ENCODE peak calls at places on chromosomes 13 and 19, in five cellular contexts. One of them, this sample, is unnamed.

GRCh38 chr19:54458648-54459281 is 4.8 kb downstream of the LENG9 start:
- DNase-seq in amygdala: no peak
- DNase-seq in heart right ventricle: no peak
- DNase-seq in anterior cingulate cortex: no peak
- DNase-seq in activated T-helper 1 cell treated with Interleukin-2 at 50 U/mL for 16 hours: no peak
- DNase-seq in this sample: no peak

GRCh38 chr19:6185825-6186193 is 50.3 kb downstream of the ACSBG2 start:
- DNase-seq in amygdala: no peak
- DNase-seq in heart right ventricle: no peak
- DNase-seq in anterior cingulate cortex: no peak
- DNase-seq in activated T-helper 1 cell treated with Interleukin-2 at 50 U/mL for 16 hours: no peak
- DNase-seq in this sample: no peak

GRCh38 chr19:4980838-4981680 is 12.1 kb downstream of the KDM4B start:
- DNase-seq in amygdala: no peak
- DNase-seq in heart right ventricle: no peak
- DNase-seq in anterior cingulate cortex: no peak
- DNase-seq in activated T-helper 1 cell treated with Interleukin-2 at 50 U/mL for 16 hours: no peak
- DNase-seq in this sample: no peak

GRCh38 chr13:108214511-108215383 is 589 bp downstream of the LIG4 start:
- DNase-seq in amygdala: no peak
- DNase-seq in heart right ventricle: peak; percentile 11
- DNase-seq in anterior cingulate cortex: no peak
- DNase-seq in activated T-helper 1 cell treated with Interleukin-2 at 50 U/mL for 16 hours: no peak
- DNase-seq in this sample: no peak

GRCh38 chr19:51513968-51514367 is 12.4 kb upstream of the SIGLEC12 start:
- DNase-seq in amygdala: no peak
- DNase-seq in heart right ventricle: no peak
- DNase-seq in anterior cingulate cortex: no peak
- DNase-seq in activated T-helper 1 cell treated with Interleukin-2 at 50 U/mL for 16 hours: no peak
- DNase-seq in this sample: no peak

GRCh38 chr13:107883561-107884175 is 331.7 kb downstream of the LIG4 start:
- DNase-seq in amygdala: no peak
- DNase-seq in heart right ventricle: no peak
- DNase-seq in anterior cingulate cortex: no peak
- DNase-seq in activated T-helper 1 cell treated with Interleukin-2 at 50 U/mL for 16 hours: no peak
- DNase-seq in this sample: no peak

GRCh38 chr19:21023901-21024300 is 3.4 kb downstream of the ZNF430 start:
- DNase-seq in amygdala: no peak
- DNase-seq in heart right ventricle: no peak
- DNase-seq in anterior cingulate cortex: no peak
- DNase-seq in activated T-helper 1 cell treated with Interleukin-2 at 50 U/mL for 16 hours: no peak
- DNase-seq in this sample: no peak

GRCh38 chr13:46170687-46171086 is 11.3 kb downstream of the LCP1 start:
- DNase-seq in amygdala: no peak
- DNase-seq in heart right ventricle: no peak
- DNase-seq in anterior cingulate cortex: no peak
- DNase-seq in activated T-helper 1 cell treated with Interleukin-2 at 50 U/mL for 16 hours: no peak
- DNase-seq in this sample: no peak

GRCh38 chr19:41776700-41777099 is 19.7 kb upstream of the CEACAM3 start:
- DNase-seq in amygdala: no peak
- DNase-seq in heart right ventricle: no peak
- DNase-seq in anterior cingulate cortex: no peak
- DNase-seq in activated T-helper 1 cell treated with Interleukin-2 at 50 U/mL for 16 hours: no peak
- DNase-seq in this sample: no peak

GRCh38 chr19:10764340-10764894 is 46.5 kb downstream of the DNM2 start:
- DNase-seq in amygdala: no peak
- DNase-seq in heart right ventricle: no peak
- DNase-seq in anterior cingulate cortex: no peak
- DNase-seq in activated T-helper 1 cell treated with Interleukin-2 at 50 U/mL for 16 hours: no peak
- DNase-seq in this sample: no peak

GRCh38 chr19:39832341-39833083 is 1.4 kb downstream of the DYRK1B start:
- DNase-seq in amygdala: no peak
- DNase-seq in heart right ventricle: no peak
- DNase-seq in anterior cingulate cortex: no peak
- DNase-seq in activated T-helper 1 cell treated with Interleukin-2 at 50 U/mL for 16 hours: no peak
- DNase-seq in this sample: peak; percentile 40

GRCh38 chr13:113009743-113010509 is 40.9 kb downstream of the MCF2L start:
- DNase-seq in amygdala: no peak
- DNase-seq in heart right ventricle: no peak
- DNase-seq in anterior cingulate cortex: no peak
- DNase-seq in activated T-helper 1 cell treated with Interleukin-2 at 50 U/mL for 16 hours: no peak
- DNase-seq in this sample: no peak

GRCh38 chr19:47725759-47726401 is 12.7 kb downstream of the EHD2 start:
- DNase-seq in amygdala: no peak
- DNase-seq in heart right ventricle: no peak
- DNase-seq in anterior cingulate cortex: no peak
- DNase-seq in activated T-helper 1 cell treated with Interleukin-2 at 50 U/mL for 16 hours: no peak
- DNase-seq in this sample: no peak

GRCh38 chr19:55563261-55563690 is 17.4 kb downstream of the ZNF579 start:
- DNase-seq in amygdala: no peak
- DNase-seq in heart right ventricle: peak; percentile 77
- DNase-seq in anterior cingulate cortex: no peak
- DNase-seq in activated T-helper 1 cell treated with Interleukin-2 at 50 U/mL for 16 hours: no peak
- DNase-seq in this sample: no peak

GRCh38 chr13:114099191-114099590 is 33.2 kb downstream of the RASA3 start:
- DNase-seq in amygdala: peak; percentile 64
- DNase-seq in heart right ventricle: peak; percentile 89
- DNase-seq in anterior cingulate cortex: no peak
- DNase-seq in activated T-helper 1 cell treated with Interleukin-2 at 50 U/mL for 16 hours: no peak
- DNase-seq in this sample: no peak

GRCh38 chr13:102703721-102704035 is 8.8 kb upstream of the METTL21C start:
- DNase-seq in amygdala: no peak
- DNase-seq in heart right ventricle: no peak
- DNase-seq in anterior cingulate cortex: no peak
- DNase-seq in activated T-helper 1 cell treated with Interleukin-2 at 50 U/mL for 16 hours: no peak
- DNase-seq in this sample: no peak

GRCh38 chr19:35619290-35619923 is 6.9 kb downstream of the HAUS5 start:
- DNase-seq in amygdala: no peak
- DNase-seq in heart right ventricle: no peak
- DNase-seq in anterior cingulate cortex: no peak
- DNase-seq in activated T-helper 1 cell treated with Interleukin-2 at 50 U/mL for 16 hours: no peak
- DNase-seq in this sample: no peak

GRCh38 chr13:101728615-101729014 is 276.1 kb downstream of the ITGBL1 start:
- DNase-seq in amygdala: no peak
- DNase-seq in heart right ventricle: no peak
- DNase-seq in anterior cingulate cortex: no peak
- DNase-seq in activated T-helper 1 cell treated with Interleukin-2 at 50 U/mL for 16 hours: no peak
- DNase-seq in this sample: no peak

GRCh38 chr13:44396963-44397580 is 23.4 kb downstream of the SERP2 start:
- DNase-seq in amygdala: no peak
- DNase-seq in heart right ventricle: peak; percentile 38
- DNase-seq in anterior cingulate cortex: no peak
- DNase-seq in activated T-helper 1 cell treated with Interleukin-2 at 50 U/mL for 16 hours: no peak
- DNase-seq in this sample: no peak

GRCh38 chr13:25886438-25887214 is 165.2 kb downstream of the SHISA2 start:
- DNase-seq in amygdala: no peak
- DNase-seq in heart right ventricle: no peak
- DNase-seq in anterior cingulate cortex: no peak
- DNase-seq in activated T-helper 1 cell treated with Interleukin-2 at 50 U/mL for 16 hours: no peak
- DNase-seq in this sample: no peak